ENCODE peak calls at places on chromosomes 4 and X, in six cellular contexts. One of them, this sample, is unnamed.

GRCh38 chrX:130772313-130773140 is 130.5 kb downstream of the ENOX2 start:
- DNase-seq in Panc1: no peak
- DNase-seq in natural killer cell: no peak
- DNase-seq in mammary epithelial cell: peak; percentile 36
- DNase-seq in cerebellum: no peak
- DNase-seq in SW480: no peak
- DNase-seq in this sample: no peak

GRCh38 chr4:89114100-89114499 is 2.8 kb downstream of the TIGD2 start:
- DNase-seq in Panc1: no peak
- DNase-seq in natural killer cell: no peak
- DNase-seq in mammary epithelial cell: no peak
- DNase-seq in cerebellum: no peak
- DNase-seq in SW480: no peak
- DNase-seq in this sample: no peak

GRCh38 chrX:10175317-10175871 is 18.6 kb downstream of the CLCN4 start:
- DNase-seq in Panc1: no peak
- DNase-seq in natural killer cell: no peak
- DNase-seq in mammary epithelial cell: no peak
- DNase-seq in cerebellum: no peak
- DNase-seq in SW480: no peak
- DNase-seq in this sample: no peak

GRCh38 chr4:140330311-140330900 is 43.0 kb upstream of the SCOC start:
- DNase-seq in Panc1: no peak
- DNase-seq in natural killer cell: no peak
- DNase-seq in mammary epithelial cell: peak; percentile 17
- DNase-seq in cerebellum: peak; percentile 19
- DNase-seq in SW480: peak; percentile 14
- DNase-seq in this sample: no peak

GRCh38 chr4:73728091-73728741 is 12.2 kb upstream of the CXCL8 start:
- DNase-seq in Panc1: no peak
- DNase-seq in natural killer cell: no peak
- DNase-seq in mammary epithelial cell: no peak
- DNase-seq in cerebellum: no peak
- DNase-seq in SW480: no peak
- DNase-seq in this sample: no peak

GRCh38 chr4:18248611-18249010 is 227.1 kb upstream of the LCORL start:
- DNase-seq in Panc1: no peak
- DNase-seq in natural killer cell: no peak
- DNase-seq in mammary epithelial cell: no peak
- DNase-seq in cerebellum: no peak
- DNase-seq in SW480: no peak
- DNase-seq in this sample: no peak

GRCh38 chrX:123695242-123695641 is 37.6 kb downstream of the THOC2 start:
- DNase-seq in Panc1: no peak
- DNase-seq in natural killer cell: no peak
- DNase-seq in mammary epithelial cell: no peak
- DNase-seq in cerebellum: no peak
- DNase-seq in SW480: no peak
- DNase-seq in this sample: no peak

GRCh38 chr4:11650801-11651596 is 222.3 kb upstream of the HS3ST1 start:
- DNase-seq in Panc1: peak; percentile 4
- DNase-seq in natural killer cell: no peak
- DNase-seq in mammary epithelial cell: no peak
- DNase-seq in cerebellum: peak; percentile 0
- DNase-seq in SW480: peak; percentile 18
- DNase-seq in this sample: no peak

GRCh38 chrX:96909291-96909690 is 25.6 kb downstream of the RPA4 start:
- DNase-seq in Panc1: no peak
- DNase-seq in natural killer cell: no peak
- DNase-seq in mammary epithelial cell: no peak
- DNase-seq in cerebellum: no peak
- DNase-seq in SW480: no peak
- DNase-seq in this sample: no peak

GRCh38 chr4:161929966-161930365 is 233.8 kb downstream of the FSTL5 start:
- DNase-seq in Panc1: no peak
- DNase-seq in natural killer cell: no peak
- DNase-seq in mammary epithelial cell: peak; percentile 68
- DNase-seq in cerebellum: no peak
- DNase-seq in SW480: no peak
- DNase-seq in this sample: no peak

GRCh38 chr4:152927737-152928136 is 8.4 kb upstream of the FHDC1 start:
- DNase-seq in Panc1: no peak
- DNase-seq in natural killer cell: no peak
- DNase-seq in mammary epithelial cell: no peak
- DNase-seq in cerebellum: no peak
- DNase-seq in SW480: no peak
- DNase-seq in this sample: no peak

GRCh38 chr4:14415146-14415545 is 587.1 kb upstream of the CPEB2 start:
- DNase-seq in Panc1: no peak
- DNase-seq in natural killer cell: no peak
- DNase-seq in mammary epithelial cell: peak; percentile 25
- DNase-seq in cerebellum: no peak
- DNase-seq in SW480: no peak
- DNase-seq in this sample: no peak

GRCh38 chrX:115898382-115899001 is 272.1 kb upstream of the AGTR2 start:
- DNase-seq in Panc1: no peak
- DNase-seq in natural killer cell: no peak
- DNase-seq in mammary epithelial cell: peak; percentile 67
- DNase-seq in cerebellum: peak; percentile 50
- DNase-seq in SW480: no peak
- DNase-seq in this sample: no peak

GRCh38 chrX:758917-759316 is 128.3 kb downstream of the SHOX start:
- DNase-seq in Panc1: no peak
- DNase-seq in natural killer cell: no peak
- DNase-seq in mammary epithelial cell: no peak
- DNase-seq in cerebellum: no peak
- DNase-seq in SW480: no peak
- DNase-seq in this sample: no peak

GRCh38 chr4:125140966-125141495 is 173.7 kb upstream of the FAT4 start:
- DNase-seq in Panc1: no peak
- DNase-seq in natural killer cell: no peak
- DNase-seq in mammary epithelial cell: peak; percentile 45
- DNase-seq in cerebellum: no peak
- DNase-seq in SW480: no peak
- DNase-seq in this sample: no peak

GRCh38 chrX:54042609-54043010 is 1.7 kb downstream of the PHF8 start:
- DNase-seq in Panc1: no peak
- DNase-seq in natural killer cell: peak; percentile 23
- DNase-seq in mammary epithelial cell: peak; percentile 36
- DNase-seq in cerebellum: peak; percentile 5
- DNase-seq in SW480: peak; percentile 66
- DNase-seq in this sample: peak; percentile 48

GRCh38 chr4:8854866-8855265 is 16.8 kb downstream of the HMX1 start:
- DNase-seq in Panc1: no peak
- DNase-seq in natural killer cell: no peak
- DNase-seq in mammary epithelial cell: no peak
- DNase-seq in cerebellum: no peak
- DNase-seq in SW480: peak; percentile 6
- DNase-seq in this sample: peak; percentile 2

GRCh38 chr4:18025263-18025662 is 3.7 kb upstream of the LCORL start:
- DNase-seq in Panc1: no peak
- DNase-seq in natural killer cell: no peak
- DNase-seq in mammary epithelial cell: no peak
- DNase-seq in cerebellum: no peak
- DNase-seq in SW480: no peak
- DNase-seq in this sample: no peak

GRCh38 chr4:181688886-181689285 is 554.3 kb upstream of the TENM3 start:
- DNase-seq in Panc1: no peak
- DNase-seq in natural killer cell: no peak
- DNase-seq in mammary epithelial cell: no peak
- DNase-seq in cerebellum: no peak
- DNase-seq in SW480: no peak
- DNase-seq in this sample: no peak

GRCh38 chr4:99490286-99490685 is 20.5 kb upstream of the C4orf17 start:
- DNase-seq in Panc1: no peak
- DNase-seq in natural killer cell: no peak
- DNase-seq in mammary epithelial cell: no peak
- DNase-seq in cerebellum: no peak
- DNase-seq in SW480: no peak
- DNase-seq in this sample: no peak

GRCh38 chrX:65644621-65645287 is 22.7 kb upstream of the MSN start:
- DNase-seq in Panc1: no peak
- DNase-seq in natural killer cell: no peak
- DNase-seq in mammary epithelial cell: peak; percentile 81
- DNase-seq in cerebellum: peak; percentile 23
- DNase-seq in SW480: peak; percentile 34
- DNase-seq in this sample: peak; percentile 87

GRCh38 chr4:76723916-76724315 is 174.0 kb downstream of the SOWAHB start:
- DNase-seq in Panc1: no peak
- DNase-seq in natural killer cell: no peak
- DNase-seq in mammary epithelial cell: peak; percentile 85
- DNase-seq in cerebellum: no peak
- DNase-seq in SW480: peak; percentile 93
- DNase-seq in this sample: no peak

GRCh38 chr4:176443117-176443516 is 123.4 kb downstream of the SPCS3 start:
- DNase-seq in Panc1: no peak
- DNase-seq in natural killer cell: no peak
- DNase-seq in mammary epithelial cell: peak; percentile 91
- DNase-seq in cerebellum: no peak
- DNase-seq in SW480: peak; percentile 37
- DNase-seq in this sample: no peak

GRCh38 chrX:115266300-115266699 is 23.2 kb upstream of the LUZP4 start:
- DNase-seq in Panc1: no peak
- DNase-seq in natural killer cell: no peak
- DNase-seq in mammary epithelial cell: peak; percentile 14
- DNase-seq in cerebellum: no peak
- DNase-seq in SW480: peak; percentile 4
- DNase-seq in this sample: no peak

GRCh38 chrX:39112143-39112542 is 310.9 kb downstream of the MID1IP1 start:
- DNase-seq in Panc1: no peak
- DNase-seq in natural killer cell: no peak
- DNase-seq in mammary epithelial cell: peak; percentile 62
- DNase-seq in cerebellum: no peak
- DNase-seq in SW480: no peak
- DNase-seq in this sample: no peak

GRCh38 chr4:179766938-179767337 is 2324.7 kb upstream of the AGA start:
- DNase-seq in Panc1: no peak
- DNase-seq in natural killer cell: no peak
- DNase-seq in mammary epithelial cell: no peak
- DNase-seq in cerebellum: no peak
- DNase-seq in SW480: no peak
- DNase-seq in this sample: no peak

This sample was measured in left ventricle myocardium superior.